ENCODE peak calls at places on chromosome 11, in nine cellular contexts. One of them, this sample, is unnamed.

GRCh38 chr11:128481135-128481534 is 106.2 kb downstream of the ETS1 start:
- DNase-seq in cardiac fibroblast: peak; percentile 94
- DNase-seq in HS-5: no peak
- DNase-seq in EL: peak; percentile 83
- DNase-seq in anterior cingulate cortex: no peak
- DNase-seq in posterior cingulate gyrus: no peak
- DNase-seq in stimulated activated CD4-positive, alpha-beta T cell treated with anti-CD3 and anti-CD28 coated beads, Interleukin-2, amount 100 ng/mL, for 24 hours: no peak
- DNase-seq in iPS-NIHi11: no peak
- DNase-seq in amygdala: no peak
- DNase-seq in this sample: no peak

GRCh38 chr11:16096336-16096735 is 260.0 kb downstream of the SOX6 start:
- DNase-seq in posterior cingulate gyrus: no peak
- DNase-seq in anterior cingulate cortex: no peak
- DNase-seq in HS-5: peak; percentile 23
- DNase-seq in cardiac fibroblast: peak; percentile 11
- DNase-seq in amygdala: no peak
- DNase-seq in EL: peak; percentile 49
- DNase-seq in stimulated activated CD4-positive, alpha-beta T cell treated with anti-CD3 and anti-CD28 coated beads, Interleukin-2, amount 100 ng/mL, for 24 hours: no peak
- DNase-seq in iPS-NIHi11: no peak
- DNase-seq in this sample: no peak

GRCh38 chr11:64882243-64882642 is 3.8 kb upstream of the EHD1 start:
- DNase-seq in EL: no peak
- DNase-seq in iPS-NIHi11: no peak
- DNase-seq in posterior cingulate gyrus: no peak
- DNase-seq in amygdala: no peak
- DNase-seq in cardiac fibroblast: no peak
- DNase-seq in stimulated activated CD4-positive, alpha-beta T cell treated with anti-CD3 and anti-CD28 coated beads, Interleukin-2, amount 100 ng/mL, for 24 hours: no peak
- DNase-seq in anterior cingulate cortex: no peak
- DNase-seq in HS-5: no peak
- DNase-seq in this sample: no peak

GRCh38 chr11:69402251-69402892 is 79.1 kb upstream of the LINC01488 start:
- DNase-seq in iPS-NIHi11: no peak
- DNase-seq in HS-5: no peak
- DNase-seq in anterior cingulate cortex: no peak
- DNase-seq in amygdala: no peak
- DNase-seq in stimulated activated CD4-positive, alpha-beta T cell treated with anti-CD3 and anti-CD28 coated beads, Interleukin-2, amount 100 ng/mL, for 24 hours: no peak
- DNase-seq in EL: no peak
- DNase-seq in posterior cingulate gyrus: no peak
- DNase-seq in cardiac fibroblast: peak; percentile 31
- DNase-seq in this sample: no peak

GRCh38 chr11:116864531-116864930 is 27.1 kb upstream of the APOA1 start:
- DNase-seq in HS-5: no peak
- DNase-seq in cardiac fibroblast: no peak
- DNase-seq in posterior cingulate gyrus: no peak
- DNase-seq in amygdala: no peak
- DNase-seq in EL: peak; percentile 20
- DNase-seq in iPS-NIHi11: no peak
- DNase-seq in anterior cingulate cortex: no peak
- DNase-seq in stimulated activated CD4-positive, alpha-beta T cell treated with anti-CD3 and anti-CD28 coated beads, Interleukin-2, amount 100 ng/mL, for 24 hours: no peak
- DNase-seq in this sample: no peak

GRCh38 chr11:41459602-41460405 is at the start of gene LRRC4C:
- DNase-seq in amygdala: peak; percentile 31
- DNase-seq in anterior cingulate cortex: no peak
- DNase-seq in EL: no peak
- DNase-seq in cardiac fibroblast: no peak
- DNase-seq in iPS-NIHi11: no peak
- DNase-seq in stimulated activated CD4-positive, alpha-beta T cell treated with anti-CD3 and anti-CD28 coated beads, Interleukin-2, amount 100 ng/mL, for 24 hours: no peak
- DNase-seq in HS-5: no peak
- DNase-seq in posterior cingulate gyrus: no peak
- DNase-seq in this sample: peak; percentile 31

GRCh38 chr11:61950035-61950547 is at the start of gene BEST1:
- DNase-seq in stimulated activated CD4-positive, alpha-beta T cell treated with anti-CD3 and anti-CD28 coated beads, Interleukin-2, amount 100 ng/mL, for 24 hours: no peak
- DNase-seq in iPS-NIHi11: no peak
- DNase-seq in cardiac fibroblast: no peak
- DNase-seq in amygdala: no peak
- DNase-seq in EL: no peak
- DNase-seq in posterior cingulate gyrus: no peak
- DNase-seq in HS-5: no peak
- DNase-seq in anterior cingulate cortex: no peak
- DNase-seq in this sample: peak; percentile 89

GRCh38 chr11:20161230-20161918 is 1.1 kb upstream of the DBX1 start:
- DNase-seq in iPS-NIHi11: peak; percentile 29
- DNase-seq in amygdala: no peak
- DNase-seq in anterior cingulate cortex: no peak
- DNase-seq in posterior cingulate gyrus: no peak
- DNase-seq in cardiac fibroblast: peak; percentile 9
- DNase-seq in stimulated activated CD4-positive, alpha-beta T cell treated with anti-CD3 and anti-CD28 coated beads, Interleukin-2, amount 100 ng/mL, for 24 hours: no peak
- DNase-seq in EL: peak; percentile 45
- DNase-seq in HS-5: no peak
- DNase-seq in this sample: no peak

GRCh38 chr11:106077609-106078517 is at the start of gene AASDHPPT:
- DNase-seq in cardiac fibroblast: peak; percentile 36
- DNase-seq in EL: peak; percentile 45
- DNase-seq in iPS-NIHi11: no peak
- DNase-seq in anterior cingulate cortex: no peak
- DNase-seq in HS-5: peak; percentile 16
- DNase-seq in stimulated activated CD4-positive, alpha-beta T cell treated with anti-CD3 and anti-CD28 coated beads, Interleukin-2, amount 100 ng/mL, for 24 hours: no peak
- DNase-seq in posterior cingulate gyrus: no peak
- DNase-seq in amygdala: no peak
- DNase-seq in this sample: peak; percentile 59

GRCh38 chr11:128814856-128815705 is 52.0 kb downstream of the KCNJ1 start:
- DNase-seq in EL: peak; percentile 93
- DNase-seq in cardiac fibroblast: peak; percentile 88
- DNase-seq in amygdala: no peak
- DNase-seq in iPS-NIHi11: peak; percentile 82
- DNase-seq in anterior cingulate cortex: no peak
- DNase-seq in posterior cingulate gyrus: no peak
- DNase-seq in HS-5: peak; percentile 72
- DNase-seq in stimulated activated CD4-positive, alpha-beta T cell treated with anti-CD3 and anti-CD28 coated beads, Interleukin-2, amount 100 ng/mL, for 24 hours: no peak
- DNase-seq in this sample: no peak

GRCh38 chr11:123718075-123718868 is 23.2 kb downstream of the ZNF202 start:
- DNase-seq in posterior cingulate gyrus: no peak
- DNase-seq in EL: no peak
- DNase-seq in HS-5: no peak
- DNase-seq in iPS-NIHi11: no peak
- DNase-seq in anterior cingulate cortex: no peak
- DNase-seq in cardiac fibroblast: no peak
- DNase-seq in stimulated activated CD4-positive, alpha-beta T cell treated with anti-CD3 and anti-CD28 coated beads, Interleukin-2, amount 100 ng/mL, for 24 hours: no peak
- DNase-seq in amygdala: no peak
- DNase-seq in this sample: no peak

GRCh38 chr11:113350646-113351045 is 36.3 kb downstream of the TTC12 start:
- DNase-seq in EL: no peak
- DNase-seq in iPS-NIHi11: no peak
- DNase-seq in posterior cingulate gyrus: no peak
- DNase-seq in amygdala: no peak
- DNase-seq in anterior cingulate cortex: no peak
- DNase-seq in HS-5: no peak
- DNase-seq in stimulated activated CD4-positive, alpha-beta T cell treated with anti-CD3 and anti-CD28 coated beads, Interleukin-2, amount 100 ng/mL, for 24 hours: no peak
- DNase-seq in cardiac fibroblast: no peak
- DNase-seq in this sample: no peak

GRCh38 chr11:37100008-37100407 is 502.0 kb upstream of the RAG2 start:
- DNase-seq in EL: no peak
- DNase-seq in amygdala: no peak
- DNase-seq in stimulated activated CD4-positive, alpha-beta T cell treated with anti-CD3 and anti-CD28 coated beads, Interleukin-2, amount 100 ng/mL, for 24 hours: no peak
- DNase-seq in anterior cingulate cortex: no peak
- DNase-seq in cardiac fibroblast: no peak
- DNase-seq in HS-5: no peak
- DNase-seq in iPS-NIHi11: no peak
- DNase-seq in posterior cingulate gyrus: no peak
- DNase-seq in this sample: no peak

GRCh38 chr11:8814923-8815240 is 96.1 kb upstream of the AKIP1 start:
- DNase-seq in cardiac fibroblast: no peak
- DNase-seq in EL: peak; percentile 69
- DNase-seq in anterior cingulate cortex: no peak
- DNase-seq in amygdala: no peak
- DNase-seq in HS-5: no peak
- DNase-seq in iPS-NIHi11: no peak
- DNase-seq in posterior cingulate gyrus: no peak
- DNase-seq in stimulated activated CD4-positive, alpha-beta T cell treated with anti-CD3 and anti-CD28 coated beads, Interleukin-2, amount 100 ng/mL, for 24 hours: no peak
- DNase-seq in this sample: no peak

This sample was measured in pons.